ENCODE peak calls at places on chromosomes 16 and 17, in four cellular contexts. M is GM13976, K is fibroblast of mammary gland, L is heart right ventricle. Y is an unnamed sample.

GRCh38 chr17:73043686-73044581 is 48.6 kb downstream of the SLC39A11 start:
- DNase-seq in M (no peak), K (peak; percentile 96), L (no peak), Y (no peak)

GRCh38 chr17:50272246-50272645 is 2.0 kb upstream of the TMEM92 start:
- DNase-seq in M (peak; percentile 21), K (no peak), L (no peak), Y (no peak)

GRCh38 chr17:27572665-27573064 is 58.3 kb upstream of the LGALS9 start:
- DNase-seq in M (no peak), K (no peak), L (no peak), Y (no peak)

GRCh38 chr17:72465191-72466024 is 344.6 kb downstream of the SOX9 start:
- DNase-seq in M (peak; percentile 45), K (peak; percentile 77), L (no peak), Y (no peak)

GRCh38 chr16:88730632-88731607 is 24.6 kb downstream of the CTU2 start:
- DNase-seq in M (no peak), K (no peak), L (no peak), Y (no peak)

GRCh38 chr17:82524540-82524939 is 5.0 kb downstream of the FOXK2 start:
- DNase-seq in M (no peak), K (no peak), L (no peak), Y (no peak)

GRCh38 chr17:8426802-8427201 is 8.9 kb upstream of the NDEL1 start:
- DNase-seq in M (no peak), K (no peak), L (no peak), Y (no peak)

GRCh38 chr16:595942-596735 is 6.3 kb downstream of the RAB40C start:
- DNase-seq in M (no peak), K (no peak), L (no peak), Y (no peak)

GRCh38 chr17:78014651-78015050 is 56.1 kb downstream of the TNRC6C start:
- DNase-seq in M (no peak), K (no peak), L (no peak), Y (no peak)

GRCh38 chr17:80704381-80704819 is 159.8 kb downstream of the RPTOR start:
- DNase-seq in M (no peak), K (peak; percentile 40), L (no peak), Y (no peak)

GRCh38 chr17:69486779-69487637 is 72.5 kb downstream of the MAP2K6 start:
- DNase-seq in M (no peak), K (no peak), L (no peak), Y (no peak)

GRCh38 chr17:74005790-74006189 is 197.7 kb upstream of the RPL38 start:
- DNase-seq in M (no peak), K (no peak), L (no peak), Y (no peak)

GRCh38 chr17:67520282-67520906 is 143.3 kb downstream of the PITPNC1 start:
- DNase-seq in M (no peak), K (peak; percentile 95), L (no peak), Y (no peak)

DNA sequence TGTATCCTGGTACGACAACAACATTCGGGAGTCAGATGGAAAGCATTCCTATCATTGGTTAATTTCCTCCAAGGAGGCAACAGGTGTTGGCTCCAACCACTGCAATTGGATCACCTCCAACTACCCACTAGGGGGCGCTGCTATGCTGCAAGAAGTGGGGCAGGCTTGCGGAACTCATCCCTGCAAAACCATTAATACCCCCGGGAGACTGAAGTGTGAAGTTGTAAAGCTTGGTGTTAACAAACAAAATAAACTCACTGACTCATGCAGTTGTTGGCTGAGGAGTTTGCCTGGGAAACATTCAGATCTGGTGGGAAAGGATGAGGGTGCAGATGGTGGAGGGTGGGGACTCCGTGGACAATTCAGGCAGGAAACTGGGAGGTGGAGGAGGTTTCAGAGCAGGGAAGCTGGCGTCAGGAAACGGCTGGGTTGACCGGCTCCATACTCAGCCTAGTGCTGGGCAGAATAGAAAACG is 84.9 kb downstream of the HS3ST2 start:
- DNase-seq in M (peak; percentile 22), K (peak; percentile 68), L (peak; percentile 66), Y (peak; percentile 75)
- TF ChIP-seq CTCF in M (peak; percentile 54), K (peak; percentile 81), L (peak; percentile 87), Y (peak; percentile 94)

DNA sequence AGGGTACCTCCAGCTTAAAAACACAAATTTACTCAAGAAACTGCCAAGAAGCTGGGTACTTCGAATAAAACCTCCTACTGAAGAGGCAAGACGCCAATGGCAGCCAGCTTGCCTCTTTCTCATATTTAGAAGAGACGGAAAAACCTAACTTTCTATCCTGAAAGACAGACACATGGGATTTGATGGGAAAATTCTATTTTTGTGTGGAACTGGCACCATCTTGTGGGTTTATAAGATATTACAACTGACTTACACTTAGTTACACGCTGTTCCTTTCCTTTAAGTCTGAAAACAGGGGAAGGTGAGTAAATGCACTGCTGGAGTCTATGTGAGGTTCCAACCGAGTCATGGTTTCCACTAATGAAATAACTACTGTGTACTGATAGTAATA is 10.3 kb downstream of the ZNF18 start:
- DNase-seq in M (no peak), K (peak; percentile 67), L (no peak), Y (no peak)
- TF ChIP-seq CTCF in M (no peak), K (peak; percentile 58), L (peak; percentile 23), Y (peak; percentile 68)

GRCh38 chr17:1171953-1172352 is 7.8 kb downstream of the ABR start:
- DNase-seq in M (no peak), K (no peak), L (no peak), Y (no peak)

GRCh38 chr17:1168537-1169234 is 11.1 kb downstream of the ABR start:
- DNase-seq in M (no peak), K (no peak), L (no peak), Y (no peak)

GRCh38 chr17:1169913-1170312 is 9.9 kb downstream of the ABR start:
- DNase-seq in M (no peak), K (no peak), L (no peak), Y (no peak)

GRCh38 chr17:1169471-1169908 is 10.3 kb downstream of the ABR start:
- DNase-seq in M (no peak), K (no peak), L (no peak), Y (no peak)

GRCh38 chr17:1170739-1171138 is 9.0 kb downstream of the ABR start:
- DNase-seq in M (no peak), K (no peak), L (no peak), Y (no peak)
- TF ChIP-seq CTCF in M (peak; percentile 12), K (peak; percentile 16), L (no peak), Y (peak; percentile 25)

DNA sequence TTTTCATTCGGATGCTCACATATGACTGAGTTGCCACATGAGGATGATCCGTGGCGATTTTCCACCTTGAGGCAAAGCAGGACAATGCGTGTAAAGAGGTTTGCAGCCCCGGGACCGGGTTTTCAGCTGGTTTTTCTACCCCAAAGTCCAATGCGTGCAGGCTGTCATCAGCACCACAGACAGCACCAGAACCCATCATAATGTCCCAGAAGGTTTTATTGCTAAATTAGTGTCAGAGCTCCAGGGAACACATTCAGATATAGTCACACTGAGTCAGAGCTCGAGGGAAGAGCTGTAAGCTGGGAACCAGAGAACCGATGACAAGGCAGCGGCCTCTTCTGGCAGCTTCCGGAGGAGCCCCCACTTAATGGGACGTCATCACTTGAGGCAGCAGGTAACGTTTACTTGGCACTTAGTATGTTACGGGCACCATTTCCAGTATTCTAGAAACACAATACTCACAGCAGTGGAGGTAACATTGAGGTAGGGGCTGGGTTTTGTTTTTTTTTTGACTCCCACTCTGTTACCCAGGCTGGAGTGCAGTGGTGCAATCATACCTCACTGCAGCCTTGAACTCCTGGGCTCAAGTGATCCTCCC is 8.9 kb upstream of the NAGPA start:
- DNase-seq in M (no peak), K (peak; percentile 49), L (no peak), Y (no peak)
- TF ChIP-seq CTCF in M (peak; percentile 8), K (no peak), L (no peak), Y (peak; percentile 36)

GRCh38 chr17:61589990-61590389 is 1.0 kb downstream of the NACA2 start:
- DNase-seq in M (no peak), K (no peak), L (no peak), Y (no peak)

GRCh38 chr17:61586031-61586566 is 4.9 kb downstream of the NACA2 start:
- DNase-seq in M (no peak), K (no peak), L (no peak), Y (no peak)

GRCh38 chr17:61587242-61587641 is 3.8 kb downstream of the NACA2 start:
- DNase-seq in M (no peak), K (no peak), L (no peak), Y (no peak)

GRCh38 chr17:61591018-61591417 is at the start of gene NACA2:
- DNase-seq in M (no peak), K (no peak), L (no peak), Y (no peak)

GRCh38 chr17:61587807-61588660 is 3.0 kb downstream of the NACA2 start:
- DNase-seq in M (no peak), K (no peak), L (no peak), Y (no peak)
- TF ChIP-seq CTCF in M (no peak), K (no peak), L (no peak), Y (no peak)

DNA sequence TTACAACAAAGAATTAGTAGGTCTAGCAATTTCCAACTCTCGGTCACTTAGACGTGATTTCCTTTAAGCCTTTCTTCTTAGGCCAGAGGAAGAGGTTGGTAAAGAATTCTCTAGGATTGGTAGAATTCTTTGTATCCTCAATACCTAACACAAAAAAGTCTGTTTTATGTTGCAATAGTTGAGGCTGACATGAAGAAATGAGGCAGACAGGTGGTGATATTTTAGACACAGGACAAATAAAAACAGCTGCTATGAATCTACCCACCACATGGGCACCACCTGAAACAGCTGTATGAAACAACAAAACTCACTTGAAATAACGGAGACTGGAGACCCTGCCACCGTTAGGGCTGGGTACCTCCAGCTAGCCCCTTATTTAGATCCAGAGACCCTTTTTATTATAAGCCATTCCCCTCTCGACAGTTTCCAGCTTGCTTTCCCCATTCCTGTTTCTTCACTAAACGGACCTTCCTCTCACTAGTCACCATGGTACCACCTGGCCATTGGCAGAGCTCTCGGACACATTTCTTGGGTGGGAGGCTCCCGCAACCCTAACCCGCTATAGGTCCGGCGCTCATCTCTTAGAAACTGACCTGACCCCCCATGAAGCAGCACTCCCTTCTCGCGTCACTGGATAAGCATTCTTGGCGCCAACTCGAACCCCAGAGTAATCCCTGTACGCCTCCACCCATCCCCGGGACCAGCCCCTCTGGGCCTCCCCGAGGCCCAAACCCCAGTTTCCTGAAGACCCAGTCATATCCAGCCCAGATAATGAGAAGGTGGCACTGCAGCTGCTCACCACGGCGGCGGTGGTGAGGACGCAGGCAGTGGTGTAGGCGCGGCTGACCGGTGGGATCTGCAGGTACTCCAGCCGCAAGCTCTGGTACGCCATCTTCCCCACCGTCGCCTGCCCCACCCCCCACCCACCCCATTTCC is at the start of gene DERL2:
- DNase-seq in M (no peak), K (peak; percentile 43), L (no peak), Y (no peak)
- TF ChIP-seq CTCF in M (no peak), K (no peak), L (no peak), Y (no peak)

GRCh38 chr16:10983175-10983558 is 38.8 kb downstream of the CLEC16A start:
- DNase-seq in M (no peak), K (no peak), L (no peak), Y (no peak)
- TF ChIP-seq CTCF in M (peak; percentile 29), K (no peak), L (no peak), Y (no peak)

DNA sequence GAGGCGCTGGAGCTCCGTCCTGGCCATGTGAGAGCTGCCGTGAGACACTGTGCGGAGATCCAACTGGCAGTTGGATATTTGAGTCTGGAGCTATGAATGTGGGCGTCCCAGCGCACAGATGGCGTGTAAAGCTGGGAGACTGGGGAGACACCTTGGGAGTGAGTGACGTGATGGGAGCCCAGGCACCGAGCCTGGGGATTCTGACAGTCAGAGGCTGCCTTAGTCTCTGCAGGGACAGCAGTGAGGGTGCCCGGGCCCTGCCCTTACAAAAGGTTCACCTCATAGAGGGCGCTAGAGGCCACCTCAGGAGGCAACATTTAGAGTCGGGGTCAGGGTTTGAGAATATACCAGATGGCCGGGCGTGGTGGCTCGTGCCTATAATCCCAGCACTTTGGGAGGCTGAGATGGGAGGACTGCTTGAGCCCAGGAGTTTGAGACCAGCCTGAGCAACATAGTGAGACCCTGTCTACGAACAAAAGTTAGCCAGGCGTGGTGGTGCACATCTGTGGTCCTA is 194.1 kb upstream of the GSE1 start:
- DNase-seq in M (no peak), K (no peak), L (no peak), Y (no peak)
- TF ChIP-seq CTCF in M (no peak), K (no peak), L (no peak), Y (peak; percentile 9)

Y was measured in progenitor cell of endocrine pancreas.